ENCODE peak calls at places on chromosomes 4 and X, in eight cellular contexts. T, L, J, G, Q, E, Y and A are unnamed samples.

GRCh38 chrX:154457491-154458115 is 478 bp upstream of the PLXNA3 start:
- DNase-seq in T (no peak), L (no peak), J (peak; percentile 79), G (peak; percentile 27), Q (peak; percentile 63), E (peak; percentile 34), Y (no peak), A (peak; percentile 73)

GRCh38 chr4:55269470-55269869 is 76.6 kb upstream of the SRD5A3 start:
- DNase-seq in T (no peak), L (no peak), J (no peak), G (no peak), Q (no peak), E (no peak), Y (no peak), A (no peak)

GRCh38 chr4:141840299-141840986 is 204.1 kb downstream of the IL15 start:
- DNase-seq in T (no peak), L (no peak), J (no peak), G (no peak), Q (no peak), E (no peak), Y (no peak), A (no peak)

GRCh38 chr4:169070071-169070894 is 60.2 kb upstream of the CBR4 start:
- DNase-seq in T (no peak), L (peak; percentile 55), J (peak; percentile 76), G (no peak), Q (peak; percentile 92), E (no peak), Y (peak; percentile 82), A (no peak)

GRCh38 chr4:145480257-145480656 is 1.4 kb upstream of the SMAD1 start:
- DNase-seq in T (no peak), L (no peak), J (no peak), G (no peak), Q (no peak), E (no peak), Y (no peak), A (peak; percentile 48)

GRCh38 chr4:151454513-151454912 is 45.5 kb downstream of the FHIP1A start:
- DNase-seq in T (no peak), L (no peak), J (no peak), G (no peak), Q (no peak), E (no peak), Y (no peak), A (no peak)

GRCh38 chr4:141435446-141436225 is 200.7 kb upstream of the IL15 start:
- DNase-seq in T (no peak), L (no peak), J (no peak), G (no peak), Q (no peak), E (no peak), Y (no peak), A (no peak)

GRCh38 chrX:39633293-39633692 is 464.5 kb downstream of the BCOR start:
- DNase-seq in T (peak; percentile 2), L (no peak), J (peak; percentile 43), G (no peak), Q (peak; percentile 57), E (no peak), Y (no peak), A (no peak)

GRCh38 chr4:149523039-149523438 is 292.6 kb downstream of the IQCM start:
- DNase-seq in T (no peak), L (no peak), J (no peak), G (no peak), Q (peak; percentile 32), E (no peak), Y (no peak), A (no peak)

GRCh38 chr4:142265536-142265935 is 580.6 kb downstream of the INPP4B start:
- DNase-seq in T (no peak), L (no peak), J (peak; percentile 22), G (no peak), Q (no peak), E (no peak), Y (no peak), A (peak; percentile 10)

GRCh38 chr4:68732653-68733466 is 62.4 kb upstream of the UGT2B15 start:
- DNase-seq in T (no peak), L (no peak), J (no peak), G (no peak), Q (no peak), E (no peak), Y (no peak), A (no peak)

GRCh38 chr4:30727409-30727808 is 7.2 kb downstream of the PCDH7 start:
- DNase-seq in T (no peak), L (no peak), J (no peak), G (no peak), Q (no peak), E (no peak), Y (no peak), A (no peak)

GRCh38 chr4:108143515-108143914 is 25.2 kb downstream of the LEF1 start:
- DNase-seq in T (no peak), L (no peak), J (no peak), G (no peak), Q (no peak), E (no peak), Y (no peak), A (no peak)

GRCh38 chr4:71559957-71560541 is 221.2 kb downstream of the SLC4A4 start:
- DNase-seq in T (no peak), L (no peak), J (no peak), G (no peak), Q (no peak), E (no peak), Y (no peak), A (no peak)

GRCh38 chr4:100926039-100926717 is 408.4 kb upstream of the EMCN start:
- DNase-seq in T (no peak), L (no peak), J (no peak), G (no peak), Q (no peak), E (no peak), Y (no peak), A (peak; percentile 29)

GRCh38 chr4:151743128-151743854 is 17.5 kb downstream of the GATB start:
- DNase-seq in T (no peak), L (no peak), J (no peak), G (no peak), Q (no peak), E (no peak), Y (no peak), A (peak; percentile 34)

GRCh38 chr4:161577604-161578301 is 586.0 kb downstream of the FSTL5 start:
- DNase-seq in T (no peak), L (no peak), J (no peak), G (no peak), Q (no peak), E (no peak), Y (no peak), A (no peak)

GRCh38 chr4:40367451-40367850 is 32.3 kb downstream of the CHRNA9 start:
- DNase-seq in T (no peak), L (no peak), J (no peak), G (no peak), Q (no peak), E (no peak), Y (no peak), A (no peak)

GRCh38 chr4:137451150-137451850 is 81.0 kb downstream of the PCDH18 start:
- DNase-seq in T (no peak), L (peak; percentile 41), J (no peak), G (no peak), Q (no peak), E (no peak), Y (no peak), A (no peak)

GRCh38 chr4:83771113-83771705 is 235.3 kb downstream of the GPAT3 start:
- DNase-seq in T (no peak), L (peak; percentile 31), J (peak; percentile 90), G (no peak), Q (peak; percentile 70), E (no peak), Y (no peak), A (peak; percentile 32)

GRCh38 chr4:135382280-135382679 is 1180.7 kb upstream of the PABPC4L start:
- DNase-seq in T (no peak), L (no peak), J (no peak), G (no peak), Q (no peak), E (no peak), Y (no peak), A (no peak)

GRCh38 chr4:69066945-69067344 is 29.3 kb upstream of the UGT2B7 start:
- DNase-seq in T (no peak), L (no peak), J (no peak), G (no peak), Q (no peak), E (no peak), Y (no peak), A (no peak)

GRCh38 chr4:127479031-127479622 is 153.6 kb upstream of the INTU start:
- DNase-seq in T (no peak), L (no peak), J (peak; percentile 18), G (no peak), Q (peak; percentile 64), E (no peak), Y (peak; percentile 2), A (peak; percentile 35)

GRCh38 chrX:134870419-134870818 is 120.4 kb upstream of the SMIM10 start:
- DNase-seq in T (no peak), L (no peak), J (no peak), G (no peak), Q (no peak), E (no peak), Y (no peak), A (no peak)

GRCh38 chr4:6500481-6501135 is 28.2 kb upstream of the PPP2R2C start:
- DNase-seq in T (no peak), L (no peak), J (no peak), G (no peak), Q (no peak), E (no peak), Y (no peak), A (no peak)

GRCh38 chr4:184376136-184376838 is 98.1 kb downstream of the IRF2 start:
- DNase-seq in T (no peak), L (no peak), J (no peak), G (no peak), Q (no peak), E (no peak), Y (no peak), A (no peak)

GRCh38 chrX:85611926-85612325 is 232.5 kb upstream of the POF1B start:
- DNase-seq in T (peak; percentile 0), L (no peak), J (peak; percentile 11), G (no peak), Q (peak; percentile 27), E (no peak), Y (no peak), A (no peak)

GRCh38 chr4:56388311-56388710 is 1.0 kb upstream of the AASDH start:
- DNase-seq in T (no peak), L (no peak), J (peak; percentile 17), G (no peak), Q (peak; percentile 44), E (no peak), Y (no peak), A (no peak)

GRCh38 chrX:86047174-86047991 is at the start of gene CHM:
- DNase-seq in T (no peak), L (peak; percentile 33), J (peak; percentile 75), G (peak; percentile 33), Q (no peak), E (peak; percentile 9), Y (no peak), A (peak; percentile 81)

GRCh38 chr4:21476753-21477152 is 471.8 kb downstream of the KCNIP4 start:
- DNase-seq in T (no peak), L (peak; percentile 41), J (no peak), G (no peak), Q (no peak), E (no peak), Y (no peak), A (no peak)

GRCh38 chr4:77798385-77798784 is 20.8 kb downstream of the CNOT6L start:
- DNase-seq in T (no peak), L (no peak), J (no peak), G (no peak), Q (no peak), E (no peak), Y (no peak), A (no peak)

GRCh38 chrX:148574247-148574973 is 74.0 kb downstream of the AFF2 start:
- DNase-seq in T (no peak), L (no peak), J (peak; percentile 9), G (no peak), Q (peak; percentile 9), E (no peak), Y (no peak), A (peak; percentile 9)

GRCh38 chrX:103151799-103152198 is 58.9 kb upstream of the NXF3 start:
- DNase-seq in T (no peak), L (no peak), J (no peak), G (no peak), Q (no peak), E (no peak), Y (no peak), A (no peak)

GRCh38 chr4:1406946-1407656 is 859 bp upstream of the NKX1-1 start:
- DNase-seq in T (no peak), L (no peak), J (peak; percentile 12), G (no peak), Q (no peak), E (no peak), Y (no peak), A (no peak)